ENCODE peak calls at places on chromosomes 3 and 15, in four cellular contexts. X is uterus, L is Caco-2, W is testis. H is an unnamed sample. For H3K36me3, the result is how much of the 10 kb centered on the place peaks cover.

GRCh38 chr3:38580450-38581382 is 68.8 kb downstream of the SCN5A start:
- DNase-seq in X (no peak), L (no peak), W (no peak), H (no peak)

GRCh38 chr15:72006382-72006781 is 111.6 kb downstream of the MYO9A start:
- DNase-seq in X (no peak), L (no peak), W (no peak), H (no peak)

GRCh38 chr15:60396964-60397771 is 618 bp downstream of the ANXA2 start:
- DNase-seq in X (peak), L (peak), W (peak), H (peak)

GRCh38 chr3:17339233-17339632 is 403.2 kb downstream of the TBC1D5 start:
- DNase-seq in X (no peak), L (no peak), W (no peak), H (no peak)

GRCh38 chr15:66842710-66843441 is 140.8 kb downstream of the SMAD6 start:
- DNase-seq in X (peak), L (peak), W (peak), H (peak)

GRCh38 chr3:197942956-197943556 is 6.9 kb upstream of the RPL35A start:
- DNase-seq in X (no peak), L (no peak), W (no peak), H (no peak)

GRCh38 chr3:152938974-152939636 is 104.2 kb downstream of the P2RY1 start:
- DNase-seq in X (no peak), L (no peak), W (no peak), H (no peak)

GRCh38 chr3:136239094-136239493 is 11.0 kb upstream of the PCCB start:
- DNase-seq in X (no peak), L (no peak), W (no peak), H (no peak)

GRCh38 chr3:107271787-107272387 is 105.4 kb upstream of the CCDC54 start:
- DNase-seq in X (no peak), L (no peak), W (no peak), H (no peak)

GRCh38 chr3:22977650-22978289 is 225.4 kb upstream of the UBE2E2 start:
- DNase-seq in X (no peak), L (no peak), W (no peak), H (no peak)

GRCh38 chr3:40309925-40310635 is 573 bp downstream of the EIF1B start:
- DNase-seq in X (peak), L (peak), W (peak), H (peak)

GRCh38 chr3:160372780-160373179 is 26.2 kb downstream of the IFT80 start:
- DNase-seq in X (no peak), L (no peak), W (no peak), H (peak)

GRCh38 chr15:34160735-34161134 is 49.2 kb downstream of the KATNBL1 start:
- DNase-seq in X (no peak), L (no peak), W (no peak), H (no peak)

GRCh38 chr3:149603126-149604074 is 54.4 kb downstream of the WWTR1 start:
- DNase-seq in X (no peak), L (no peak), W (no peak), H (no peak)

GRCh38 chr3:10933958-10934481 is 58.5 kb upstream of the SLC6A1 start:
- DNase-seq in X (no peak), L (peak), W (no peak), H (peak)

GRCh38 chr3:141262306-141262705 is 30.7 kb downstream of the PXYLP1 start:
- DNase-seq in X (no peak), L (no peak), W (no peak), H (peak)

GRCh38 chr15:38144921-38145320 is 107.7 kb upstream of the SPRED1 start:
- DNase-seq in X (no peak), L (no peak), W (no peak), H (no peak)

GRCh38 chr3:128369881-128370642 is 96.6 kb downstream of the DNAJB8 start:
- DNase-seq in X (no peak), L (no peak), W (no peak), H (no peak)

GRCh38 chr3:135920275-135920674 is 45.3 kb upstream of the PPP2R3A start:
- DNase-seq in X (no peak), L (no peak), W (no peak), H (no peak)

GRCh38 chr3:13706451-13706850 is 157.5 kb downstream of the FBLN2 start:
- DNase-seq in X (no peak), L (peak), W (peak), H (no peak)

GRCh38 chr15:34122771-34123183 is 20.9 kb downstream of the PGBD4 start:
- DNase-seq in X (no peak), L (no peak), W (no peak), H (peak)

GRCh38 chr3:53269888-53270880 is 14.4 kb upstream of the TKT start:
- DNase-seq in X (peak), L (peak), W (peak), H (peak)

GRCh38 chr15:89461386-89461785 is 35.0 kb downstream of the RHCG start:
- DNase-seq in X (no peak), L (no peak), W (no peak), H (no peak)

GRCh38 chr3:160183375-160184076 is 41.7 kb upstream of the C3orf80 start:
- DNase-seq in X (no peak), L (no peak), W (no peak), H (no peak)

GRCh38 chr15:34436126-34436955 is 1.3 kb downstream of the GOLGA8A start:
- DNase-seq in X (no peak), L (no peak), W (no peak), H (peak)

GRCh38 chr3:117526485-117527079 is 817.0 kb downstream of the TUSC7 start:
- DNase-seq in X (no peak), L (no peak), W (peak), H (peak)

DNA sequence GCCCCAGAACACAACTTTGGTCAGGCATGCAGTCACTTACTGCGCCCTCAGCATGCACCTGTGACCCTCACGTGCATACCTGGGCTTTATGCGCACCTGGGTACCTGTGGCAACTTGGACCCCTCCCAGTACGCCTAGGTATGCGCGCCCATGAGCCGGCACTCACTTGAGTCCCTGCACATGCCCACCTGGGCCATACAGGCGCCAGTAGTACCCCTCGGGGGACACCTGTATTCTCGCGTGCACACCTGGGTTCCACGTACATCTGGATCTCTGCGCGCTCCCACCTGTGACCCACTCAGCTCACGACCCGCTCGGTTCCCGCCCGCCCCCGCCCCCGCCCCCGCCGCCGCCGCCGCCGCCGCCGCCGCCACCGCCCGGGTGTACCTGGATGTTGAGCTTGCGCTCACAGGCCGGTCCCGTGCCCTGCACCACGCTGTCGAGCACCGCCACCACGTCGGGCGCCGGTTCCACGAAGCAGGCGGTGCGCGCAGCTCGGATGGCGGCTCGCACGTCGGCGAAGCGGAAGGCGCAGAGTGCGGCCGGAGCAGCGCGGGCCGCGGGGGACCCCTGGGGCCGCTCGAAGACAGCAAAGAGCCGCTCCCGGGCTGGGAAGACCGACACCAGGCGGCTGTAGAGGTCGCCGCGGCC is 1.4 kb downstream of the PLXND1 start:
- DNase-seq in X (no peak), L (no peak), W (no peak), H (no peak)
- H3K4me3 ChIP-seq in X (peak), L (peak), W (peak), H (peak)

DNA sequence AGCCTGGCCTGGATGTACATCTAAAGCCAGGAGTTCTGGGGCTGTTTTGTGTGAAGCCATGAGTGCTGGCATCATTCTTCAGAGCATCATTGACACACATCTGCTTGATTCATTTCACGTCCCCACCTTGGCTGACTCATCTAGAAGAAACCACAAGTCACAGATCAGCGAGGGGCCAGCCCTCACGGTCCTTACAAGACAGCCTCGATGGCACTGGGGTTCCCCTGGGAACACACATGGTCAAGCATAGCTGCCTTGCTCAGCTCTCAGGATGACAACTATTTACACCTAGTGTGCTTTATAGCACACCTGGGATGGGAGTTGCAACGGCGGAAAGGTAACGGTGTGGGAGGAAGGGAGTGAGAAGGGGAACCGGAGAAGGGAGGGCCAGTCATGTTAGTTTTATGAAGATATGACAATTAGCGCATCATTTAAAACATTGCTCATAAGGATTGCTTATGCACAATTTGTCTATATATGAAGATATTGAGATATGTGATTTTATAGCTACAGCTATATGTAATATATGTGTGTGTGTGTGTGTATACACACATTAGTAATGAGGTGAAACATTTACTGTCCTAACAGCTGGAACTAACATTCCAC is 227.1 kb downstream of the RPLP1 start:
- DNase-seq in X (no peak), L (no peak), W (no peak), H (no peak)
- H3K36me3 ChIP-seq in X (under half), L (under half), W (under half), H (under half)

GRCh38 chr3:184259396-184259877 is 1.9 kb downstream of the CAMK2N2 start:
- DNase-seq in X (no peak), L (no peak), W (no peak), H (no peak)
- H3K4me3 ChIP-seq in X (no peak), L (no peak), W (no peak), H (no peak)

GRCh38 chr3:9676780-9677179 is 26.9 kb upstream of the CPNE9 start:
- DNase-seq in X (no peak), L (no peak), W (peak), H (no peak)
- H3K36me3 ChIP-seq in X (under half), L (under half), W (under half), H (under half)

DNA sequence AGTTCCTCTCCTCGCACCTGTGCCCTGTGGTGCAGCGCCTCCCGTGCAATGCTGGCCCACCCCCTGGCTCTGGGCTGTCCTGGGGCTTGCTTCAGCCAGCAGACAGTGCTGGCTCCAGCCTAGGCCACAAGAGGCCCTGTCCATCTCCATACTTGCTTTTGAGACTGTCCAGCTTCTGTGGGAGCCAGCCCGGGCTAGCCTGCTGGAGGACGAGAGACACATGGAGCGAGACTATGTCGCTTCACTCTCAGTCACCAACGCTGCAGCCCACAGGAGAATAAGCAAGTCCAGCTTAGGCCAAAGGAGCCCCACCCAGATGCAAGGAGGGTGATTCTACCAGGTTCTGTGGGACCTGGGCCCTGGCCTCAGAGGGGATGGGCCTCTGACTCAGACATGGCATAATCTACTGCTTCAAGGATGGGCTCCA is 71.7 kb upstream of the PRR23E start:
- DNase-seq in X (no peak), L (no peak), W (no peak), H (no peak)
- H3K4me3 ChIP-seq in X (no peak), L (no peak), W (no peak), H (no peak)

GRCh38 chr3:51646091-51646490 is 25.0 kb upstream of the TEX264 start:
- DNase-seq in X (no peak), L (no peak), W (no peak), H (no peak)
- H3K36me3 ChIP-seq in X (under half), L (under half), W (under half), H (under half)

GRCh38 chr15:52802110-52802509 is 12.0 kb upstream of the ONECUT1 start:
- DNase-seq in X (no peak), L (no peak), W (no peak), H (no peak)

GRCh38 chr15:52806284-52806655 is 16.1 kb upstream of the ONECUT1 start:
- DNase-seq in X (no peak), L (no peak), W (no peak), H (no peak)

GRCh38 chr15:52805351-52806283 is 15.5 kb upstream of the ONECUT1 start:
- DNase-seq in X (no peak), L (no peak), W (peak), H (no peak)

GRCh38 chr15:52803543-52804306 is 13.6 kb upstream of the ONECUT1 start:
- DNase-seq in X (no peak), L (no peak), W (no peak), H (no peak)

DNA sequence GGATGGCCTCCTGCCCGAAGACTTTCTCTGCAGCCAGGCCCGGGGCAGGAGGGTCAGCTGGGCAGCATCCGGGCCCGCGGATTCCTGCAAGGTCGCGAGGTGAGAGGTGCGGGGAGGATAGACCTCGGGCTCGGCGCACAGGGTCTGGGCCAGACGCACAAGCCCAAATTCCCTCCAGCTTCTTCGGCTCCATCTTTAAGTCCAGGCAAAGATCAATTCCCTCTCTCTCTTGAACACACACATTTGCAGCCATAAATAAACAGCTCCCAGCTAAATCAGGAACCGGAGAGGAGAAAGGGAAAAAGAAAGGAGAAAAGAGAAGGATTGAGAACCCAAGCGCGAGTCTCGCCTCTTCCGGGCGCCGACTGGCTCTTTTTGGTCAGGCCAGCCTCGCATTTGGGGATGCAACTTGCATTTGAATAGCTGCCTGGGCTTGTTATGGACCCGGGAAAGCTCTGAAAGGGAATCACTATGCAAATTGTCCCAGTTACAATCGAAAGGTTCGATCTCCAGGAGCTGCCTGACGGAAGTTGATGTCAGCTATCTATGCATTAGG is 14.5 kb upstream of the ONECUT1 start:
- DNase-seq in X (no peak), L (no peak), W (no peak), H (no peak)
- H3K4me3 ChIP-seq in X (peak), L (no peak), W (peak), H (no peak)

GRCh38 chr15:63236272-63236671 is 41.1 kb upstream of the APH1B start:
- DNase-seq in X (no peak), L (no peak), W (no peak), H (peak)
- H3K36me3 ChIP-seq in X (under half), L (under half), W (under half), H (under half)